ENCODE peak calls at places on chromosomes 3 and 15, in five cellular contexts. J is NCI-H2029 treated with DMSO at 0.1 percent for 48 hours, L is cardiac fibroblast, G is aorta, K is T-cell. S is an unnamed sample.
A peak's percentile ranks its signal among the peaks of the same experiment; 100 is the strongest.

GRCh38 chr3:7285502-7285901 is 424.6 kb downstream of the GRM7 start:
- DNase-seq in J (no peak), L (peak; percentile 44), G (no peak), K (no peak), S (no peak)

GRCh38 chr3:136931587-136931986 is 26.2 kb upstream of the IL20RB start:
- DNase-seq in J (no peak), L (no peak), G (no peak), K (no peak), S (no peak)

GRCh38 chr3:96700322-96701315 is 113.8 kb upstream of the EPHA6 start:
- DNase-seq in J (no peak), L (no peak), G (no peak), K (no peak), S (no peak)

GRCh38 chr3:100483529-100483928 is 8.9 kb upstream of the TMEM45A start:
- DNase-seq in J (no peak), L (no peak), G (no peak), K (no peak), S (no peak)

GRCh38 chr15:36506733-36507356 is 72.6 kb upstream of the CDIN1 start:
- DNase-seq in J (no peak), L (no peak), G (no peak), K (no peak), S (no peak)

GRCh38 chr3:15634671-15635661 is 33.4 kb downstream of the BTD start:
- DNase-seq in J (no peak), L (peak; percentile 85), G (peak; percentile 57), K (no peak), S (no peak)

GRCh38 chr3:98893740-98894139 is 7.8 kb downstream of the DCBLD2 start:
- DNase-seq in J (no peak), L (no peak), G (no peak), K (no peak), S (no peak)

GRCh38 chr15:68310178-68310810 is 32.7 kb downstream of the FEM1B start:
- DNase-seq in J (no peak), L (no peak), G (no peak), K (no peak), S (no peak)

GRCh38 chr3:124032351-124032880 is 40.5 kb upstream of the ROPN1 start:
- DNase-seq in J (peak; percentile 68), L (peak; percentile 52), G (peak; percentile 61), K (no peak), S (no peak)

GRCh38 chr15:74817370-74817737 is 4.7 kb downstream of the LMAN1L start:
- DNase-seq in J (no peak), L (peak; percentile 26), G (no peak), K (no peak), S (no peak)

GRCh38 chr15:86650084-86650483 is 570.4 kb downstream of the AGBL1 start:
- DNase-seq in J (no peak), L (no peak), G (no peak), K (no peak), S (no peak)

GRCh38 chr3:64743844-64744243 is 56.0 kb upstream of the ADAMTS9 start:
- DNase-seq in J (no peak), L (no peak), G (no peak), K (no peak), S (no peak)

GRCh38 chr15:96336643-96337353 is 6.3 kb downstream of the NR2F2 start:
- DNase-seq in J (no peak), L (peak; percentile 48), G (no peak), K (no peak), S (no peak)

GRCh38 chr15:51750942-51751686 is at the start of gene TMOD2:
- DNase-seq in J (no peak), L (peak; percentile 39), G (peak; percentile 51), K (peak; percentile 52), S (peak; percentile 28)

GRCh38 chr3:55723653-55724406 is 236.7 kb upstream of the WNT5A start:
- DNase-seq in J (no peak), L (no peak), G (no peak), K (no peak), S (no peak)

GRCh38 chr15:38554354-38554753 is 10.3 kb downstream of the RASGRP1 start:
- DNase-seq in J (no peak), L (no peak), G (no peak), K (peak; percentile 34), S (no peak)

GRCh38 chr3:188594137-188594536 is 440.2 kb downstream of the LPP start:
- DNase-seq in J (no peak), L (peak; percentile 93), G (no peak), K (no peak), S (no peak)

GRCh38 chr3:185420762-185421161 is 57.8 kb downstream of the MAP3K13 start:
- DNase-seq in J (peak; percentile 74), L (peak; percentile 70), G (no peak), K (no peak), S (no peak)

GRCh38 chr15:100393008-100393407 is 51.2 kb upstream of the ADAMTS17 start:
- DNase-seq in J (no peak), L (no peak), G (no peak), K (no peak), S (no peak)

GRCh38 chr3:101884776-101885175 is 35.5 kb downstream of the NFKBIZ start:
- DNase-seq in J (no peak), L (no peak), G (no peak), K (no peak), S (no peak)

GRCh38 chr3:190807719-190808375 is 54.6 kb downstream of the GMNC start:
- DNase-seq in J (peak; percentile 1), L (peak; percentile 27), G (no peak), K (no peak), S (no peak)

GRCh38 chr3:32841875-32842505 is 24.2 kb downstream of the TRIM71 start:
- DNase-seq in J (no peak), L (no peak), G (no peak), K (no peak), S (no peak)

GRCh38 chr3:88003115-88003755 is 55.6 kb downstream of the CGGBP1 start:
- DNase-seq in J (peak; percentile 48), L (peak; percentile 73), G (no peak), K (no peak), S (no peak)

GRCh38 chr3:73727117-73727802 is 102.5 kb upstream of the PDZRN3 start:
- DNase-seq in J (no peak), L (peak; percentile 96), G (peak; percentile 56), K (no peak), S (no peak)

GRCh38 chr3:101803152-101803782 is 24.3 kb downstream of the NXPE3 start:
- DNase-seq in J (peak; percentile 70), L (peak; percentile 87), G (no peak), K (peak; percentile 57), S (no peak)

GRCh38 chr3:122533931-122534334 is 19.2 kb upstream of the KPNA1 start:
- DNase-seq in J (no peak), L (peak; percentile 42), G (no peak), K (no peak), S (no peak)

GRCh38 chr15:92545996-92546395 is 109.6 kb downstream of the FAM174B start:
- DNase-seq in J (no peak), L (no peak), G (no peak), K (no peak), S (no peak)

GRCh38 chr15:29111705-29112281 is 157.8 kb downstream of the NSMCE3 start:
- DNase-seq in J (no peak), L (no peak), G (peak; percentile 36), K (no peak), S (no peak)